ENCODE peak calls at places on chromosomes 7 and 10, in nine cellular contexts. J, F, V, K, M, C, T, Y and S are unnamed samples.

GRCh38 chr10:132971448-132972148 is 29.2 kb upstream of the CFAP46 start:
- DNase-seq in K (peak; percentile 48), C (no peak), J (no peak), M (no peak), Y (no peak), V (no peak), T (no peak), F (no peak), S (no peak)

GRCh38 chr7:94423116-94423515 is 28.4 kb downstream of the COL1A2 start:
- DNase-seq in Y (no peak), K (no peak), F (no peak), J (no peak), M (no peak), C (no peak), V (no peak), T (peak; percentile 38), S (no peak)

GRCh38 chr10:84696610-84697009 is 368.2 kb downstream of the CCSER2 start:
- DNase-seq in Y (no peak), V (no peak), K (no peak), T (no peak), F (no peak), C (no peak), J (no peak), M (no peak), S (no peak)

GRCh38 chr7:129779602-129780256 is 168.2 kb downstream of the NRF1 start:
- DNase-seq in K (no peak), Y (no peak), M (peak; percentile 75), T (no peak), J (no peak), C (no peak), V (peak; percentile 72), F (no peak), S (no peak)

GRCh38 chr10:5254488-5254887 is 57.9 kb downstream of the AKR1C4 start:
- DNase-seq in C (no peak), M (no peak), K (no peak), J (no peak), V (no peak), F (no peak), T (no peak), Y (no peak), S (no peak)

GRCh38 chr10:29166713-29167112 is 122.2 kb upstream of the LYZL1 start:
- DNase-seq in J (no peak), F (no peak), T (no peak), V (no peak), C (no peak), Y (no peak), K (no peak), M (no peak), S (no peak)

GRCh38 chr10:101291254-101292193 is 62.3 kb upstream of the LBX1 start:
- DNase-seq in K (peak; percentile 89), T (no peak), V (peak; percentile 40), Y (peak; percentile 33), F (peak; percentile 69), M (peak; percentile 52), C (no peak), J (peak; percentile 44), S (peak; percentile 25)

GRCh38 chr10:29834990-29835569 is 200.3 kb upstream of the SVIL start:
- DNase-seq in V (no peak), T (peak; percentile 53), Y (no peak), J (no peak), C (no peak), M (no peak), F (no peak), K (no peak), S (peak; percentile 86)

GRCh38 chr10:76540786-76541185 is 1096.8 kb downstream of the KCNMA1 start:
- DNase-seq in F (no peak), C (no peak), T (no peak), K (no peak), J (no peak), M (no peak), Y (no peak), V (no peak), S (no peak)

GRCh38 chr7:8638076-8638475 is 204.7 kb downstream of the NXPH1 start:
- DNase-seq in C (no peak), M (no peak), K (no peak), T (no peak), Y (no peak), F (peak; percentile 37), J (peak; percentile 37), V (no peak), S (no peak)

GRCh38 chr7:95933618-95934017 is 161.3 kb downstream of the DYNC1I1 start:
- DNase-seq in C (no peak), F (no peak), J (no peak), Y (no peak), K (no peak), M (no peak), V (no peak), T (no peak), S (no peak)

GRCh38 chr10:61781969-61782403 is 119.3 kb downstream of the CABCOCO1 start:
- DNase-seq in M (no peak), K (no peak), J (no peak), T (peak; percentile 39), V (no peak), Y (no peak), F (no peak), C (no peak), S (no peak)

GRCh38 chr7:73725703-73726466 is 6.4 kb upstream of the STX1A start:
- DNase-seq in J (peak; percentile 85), M (peak; percentile 62), K (peak; percentile 92), Y (peak; percentile 72), F (peak; percentile 98), V (peak; percentile 96), C (peak; percentile 64), T (peak; percentile 70), S (peak; percentile 60)

GRCh38 chr10:3779146-3779707 is 5.8 kb downstream of the KLF6 start:
- DNase-seq in M (no peak), Y (peak; percentile 28), V (no peak), K (no peak), C (no peak), J (no peak), T (peak; percentile 51), F (peak; percentile 36), S (no peak)

GRCh38 chr10:91090761-91091529 is 129.5 kb upstream of the PCGF5 start:
- DNase-seq in V (no peak), T (peak; percentile 6), F (no peak), C (no peak), M (no peak), K (no peak), J (no peak), Y (no peak), S (peak; percentile 18)

GRCh38 chr7:18518555-18518954 is 23.0 kb downstream of the HDAC9 start:
- DNase-seq in Y (no peak), M (no peak), V (no peak), K (no peak), J (no peak), C (no peak), F (no peak), T (no peak), S (no peak)
- H3K4me3 ChIP-seq in Y (no peak overlapping the region), M (peak overlapping the region; percentile 35), V (no peak overlapping the region), K (peak overlapping the region; percentile 51), J (no peak overlapping the region), C (no peak overlapping the region), F (no peak overlapping the region), T (no peak overlapping the region), S (no peak overlapping the region)

GRCh38 chr10:48990226-48990625 is 50.6 kb upstream of the LRRC18 start:
- DNase-seq in T (no peak), V (no peak), K (no peak), C (no peak), J (no peak), F (no peak), Y (no peak), M (no peak), S (no peak)
- TF ChIP-seq CTCF in T (no peak), V (no peak), K (no peak), C (no peak), J (no peak), F (no peak), Y (no peak), M (no peak), S (no peak)

DNA sequence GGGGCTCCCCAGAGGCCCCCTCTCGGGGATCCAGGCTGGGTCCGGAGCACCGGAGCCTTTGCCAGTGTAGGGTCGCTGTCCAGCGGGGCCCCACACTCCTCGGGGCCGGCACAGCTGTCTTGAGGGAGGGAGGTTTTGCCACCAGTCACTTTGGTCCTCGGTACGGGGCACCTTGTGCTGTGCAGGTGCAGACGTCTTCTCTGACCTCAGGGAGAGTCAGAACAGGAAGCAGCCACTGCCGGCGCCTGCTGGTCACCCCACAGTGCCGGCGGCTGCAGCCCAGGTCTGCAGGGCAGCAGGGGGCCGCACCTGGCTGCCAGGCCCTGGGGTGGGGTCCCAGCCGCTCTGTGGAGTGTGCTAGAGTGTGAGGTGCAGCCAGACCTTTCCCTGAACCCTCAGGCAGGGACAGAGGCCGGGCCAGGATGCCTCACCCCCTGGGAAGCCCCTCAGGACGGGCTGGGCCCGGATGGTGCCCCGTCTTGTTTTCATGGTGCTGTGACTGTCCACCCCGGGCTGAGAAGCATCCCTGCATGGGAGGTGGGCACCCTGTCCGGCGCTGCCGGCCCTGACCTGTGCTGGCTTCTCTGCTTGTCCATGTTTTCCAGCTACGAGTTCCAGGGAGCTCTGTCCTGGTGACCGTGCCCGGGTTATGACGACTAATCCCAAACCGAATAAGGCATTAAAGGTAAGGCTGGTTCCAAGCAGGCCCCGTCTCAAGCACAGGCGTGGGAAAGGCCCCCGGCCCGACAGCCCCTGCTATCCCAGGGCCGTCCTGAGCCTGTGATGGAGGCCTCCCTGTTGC is 8.2 kb downstream of the MAFK start:
- DNase-seq in K (peak; percentile 62), Y (no peak), F (no peak), V (no peak), T (no peak), M (no peak), C (no peak), J (no peak), S (no peak)
- H3K4me3 ChIP-seq in K (peak overlapping the region; percentile 70), Y (peak overlapping the region; percentile 30), F (no peak overlapping the region), V (peak overlapping the region; percentile 45), T (peak overlapping the region; percentile 64), M (no peak overlapping the region), C (peak overlapping the region; percentile 78), J (peak overlapping the region; percentile 11), S (peak overlapping the region; percentile 62)

GRCh38 chr7:117403737-117404136 is 23.6 kb downstream of the ASZ1 start:
- DNase-seq in K (no peak), F (no peak), M (no peak), C (no peak), T (no peak), Y (no peak), V (no peak), J (no peak), S (no peak)

GRCh38 chr7:117402109-117402508 is 25.2 kb downstream of the ASZ1 start:
- DNase-seq in F (no peak), C (no peak), J (no peak), M (no peak), T (peak; percentile 53), K (no peak), Y (no peak), V (no peak), S (no peak)

GRCh38 chr7:117401293-117402002 is 25.8 kb downstream of the ASZ1 start:
- DNase-seq in K (no peak), M (no peak), J (no peak), V (no peak), F (no peak), Y (no peak), T (peak; percentile 14), C (no peak), S (no peak)

GRCh38 chr7:117395743-117396142 is 31.6 kb downstream of the ASZ1 start:
- DNase-seq in M (no peak), T (no peak), K (no peak), C (no peak), V (no peak), F (no peak), Y (no peak), J (no peak), S (peak; percentile 73)

GRCh38 chr7:117399820-117400422 is 27.4 kb downstream of the ASZ1 start:
- DNase-seq in M (no peak), K (no peak), J (no peak), C (no peak), V (no peak), F (no peak), Y (no peak), T (peak; percentile 33), S (peak; percentile 12)
- TF ChIP-seq CTCF in M (peak; percentile 39), K (peak; percentile 14), J (peak; percentile 11), C (peak; percentile 32), V (no peak), F (peak; percentile 23), Y (no peak), T (peak; percentile 62), S (peak; percentile 53)